ENCODE peak calls at places on chromosomes 6 and 20, in four cellular contexts. I, Z, B and Y are unnamed samples.

GRCh38 chr6:55047433-55048044 is 126.8 kb upstream of the HCRTR2 start:
- DNase-seq in I (no peak), Z (no peak), B (no peak), Y (no peak)

GRCh38 chr20:57615472-57615855 is 4.8 kb downstream of the ZBP1 start:
- DNase-seq in I (no peak), Z (no peak), B (no peak), Y (no peak)

GRCh38 chr20:39282619-39283092 is 320.5 kb downstream of the DHX35 start:
- DNase-seq in I (peak), Z (peak), B (no peak), Y (peak)

GRCh38 chr6:158751842-158752424 is 67.2 kb downstream of the EZR start:
- DNase-seq in I (no peak), Z (no peak), B (no peak), Y (no peak)

GRCh38 chr6:5365430-5366195 is 104.3 kb downstream of the FARS2 start:
- DNase-seq in I (no peak), Z (no peak), B (no peak), Y (no peak)

GRCh38 chr20:44118185-44119034 is 68.6 kb downstream of the JPH2 start:
- DNase-seq in I (no peak), Z (no peak), B (no peak), Y (no peak)

GRCh38 chr6:3267162-3267561 is 8.4 kb downstream of the PSMG4 start:
- DNase-seq in I (no peak), Z (no peak), B (no peak), Y (no peak)

GRCh38 chr6:87945966-87946365 is 101.7 kb upstream of the SPACA1 start:
- DNase-seq in I (no peak), Z (no peak), B (no peak), Y (no peak)

GRCh38 chr20:37316116-37316774 is 26.8 kb downstream of the MANBAL start:
- DNase-seq in I (no peak), Z (no peak), B (peak), Y (no peak)

GRCh38 chr6:44735631-44735963 is 348.1 kb downstream of the CDC5L start:
- DNase-seq in I (no peak), Z (no peak), B (peak), Y (no peak)

GRCh38 chr20:51311636-51312479 is 230.7 kb downstream of the NFATC2 start:
- DNase-seq in I (no peak), Z (no peak), B (peak), Y (no peak)

GRCh38 chr6:47161176-47161687 is 119.1 kb upstream of the ADGRF1 start:
- DNase-seq in I (no peak), Z (no peak), B (no peak), Y (no peak)